ENCODE peak calls at places on chromosomes 13 and 19, in seven cellular contexts. One of them, this sample, is unnamed.

GRCh38 chr19:1265611-1266115 is 3.5 kb upstream of the CIRBP start:
- DNase-seq in PC-3: peak; percentile 52
- DNase-seq in A549: peak; percentile 67
- DNase-seq in sigmoid colon: peak; percentile 92
- DNase-seq in heart right ventricle: peak; percentile 63
- DNase-seq in left lung: no peak
- DNase-seq in cardiac muscle cell: peak; percentile 64
- DNase-seq in this sample: peak; percentile 57

GRCh38 chr13:31749929-31750328 is 10.6 kb downstream of the RXFP2 start:
- DNase-seq in PC-3: peak; percentile 42
- DNase-seq in A549: no peak
- DNase-seq in sigmoid colon: no peak
- DNase-seq in heart right ventricle: no peak
- DNase-seq in left lung: no peak
- DNase-seq in cardiac muscle cell: peak; percentile 87
- DNase-seq in this sample: no peak

GRCh38 chr19:10290876-10291553 is 1.3 kb downstream of the ICAM5 start:
- DNase-seq in PC-3: peak; percentile 56
- DNase-seq in A549: peak; percentile 58
- DNase-seq in sigmoid colon: no peak
- DNase-seq in heart right ventricle: no peak
- DNase-seq in left lung: peak; percentile 84
- DNase-seq in cardiac muscle cell: peak; percentile 54
- DNase-seq in this sample: peak; percentile 86

GRCh38 chr19:35162471-35163326 is 8.2 kb downstream of the FXYD5 start:
- DNase-seq in PC-3: peak; percentile 87
- DNase-seq in A549: no peak
- DNase-seq in sigmoid colon: peak; percentile 27
- DNase-seq in heart right ventricle: no peak
- DNase-seq in left lung: no peak
- DNase-seq in cardiac muscle cell: no peak
- DNase-seq in this sample: no peak

GRCh38 chr13:84366484-84366883 is 484.2 kb upstream of the SLITRK1 start:
- DNase-seq in PC-3: no peak
- DNase-seq in A549: no peak
- DNase-seq in sigmoid colon: no peak
- DNase-seq in heart right ventricle: no peak
- DNase-seq in left lung: no peak
- DNase-seq in cardiac muscle cell: peak; percentile 1
- DNase-seq in this sample: no peak

GRCh38 chr13:60887711-60888110 is 490.7 kb downstream of the TDRD3 start:
- DNase-seq in PC-3: no peak
- DNase-seq in A549: no peak
- DNase-seq in sigmoid colon: no peak
- DNase-seq in heart right ventricle: no peak
- DNase-seq in left lung: no peak
- DNase-seq in cardiac muscle cell: no peak
- DNase-seq in this sample: no peak

GRCh38 chr13:31200636-31200970 is 828 bp downstream of the B3GLCT start:
- DNase-seq in PC-3: peak; percentile 31
- DNase-seq in A549: peak; percentile 36
- DNase-seq in sigmoid colon: peak; percentile 72
- DNase-seq in heart right ventricle: peak; percentile 44
- DNase-seq in left lung: peak; percentile 61
- DNase-seq in cardiac muscle cell: no peak
- DNase-seq in this sample: peak; percentile 74

GRCh38 chr13:28429685-28430290 is 65.1 kb downstream of the FLT1 start:
- DNase-seq in PC-3: no peak
- DNase-seq in A549: no peak
- DNase-seq in sigmoid colon: no peak
- DNase-seq in heart right ventricle: no peak
- DNase-seq in left lung: no peak
- DNase-seq in cardiac muscle cell: peak; percentile 33
- DNase-seq in this sample: peak; percentile 18

GRCh38 chr19:46126086-46126485 is 1.6 kb upstream of the IGFL3 start:
- DNase-seq in PC-3: no peak
- DNase-seq in A549: no peak
- DNase-seq in sigmoid colon: no peak
- DNase-seq in heart right ventricle: no peak
- DNase-seq in left lung: no peak
- DNase-seq in cardiac muscle cell: no peak
- DNase-seq in this sample: no peak

GRCh38 chr13:32824671-32825070 is 191.6 kb upstream of the KL start:
- DNase-seq in PC-3: peak; percentile 95
- DNase-seq in A549: peak; percentile 78
- DNase-seq in sigmoid colon: peak; percentile 72
- DNase-seq in heart right ventricle: no peak
- DNase-seq in left lung: no peak
- DNase-seq in cardiac muscle cell: peak; percentile 87
- DNase-seq in this sample: no peak

GRCh38 chr19:21466627-21467026 is 38.8 kb upstream of the ZNF429 start:
- DNase-seq in PC-3: no peak
- DNase-seq in A549: no peak
- DNase-seq in sigmoid colon: no peak
- DNase-seq in heart right ventricle: no peak
- DNase-seq in left lung: no peak
- DNase-seq in cardiac muscle cell: no peak
- DNase-seq in this sample: no peak

GRCh38 chr19:3575260-3575741 is 2.6 kb downstream of the HMG20B start:
- DNase-seq in PC-3: no peak
- DNase-seq in A549: peak; percentile 83
- DNase-seq in sigmoid colon: no peak
- DNase-seq in heart right ventricle: no peak
- DNase-seq in left lung: no peak
- DNase-seq in cardiac muscle cell: no peak
- DNase-seq in this sample: no peak

DNA sequence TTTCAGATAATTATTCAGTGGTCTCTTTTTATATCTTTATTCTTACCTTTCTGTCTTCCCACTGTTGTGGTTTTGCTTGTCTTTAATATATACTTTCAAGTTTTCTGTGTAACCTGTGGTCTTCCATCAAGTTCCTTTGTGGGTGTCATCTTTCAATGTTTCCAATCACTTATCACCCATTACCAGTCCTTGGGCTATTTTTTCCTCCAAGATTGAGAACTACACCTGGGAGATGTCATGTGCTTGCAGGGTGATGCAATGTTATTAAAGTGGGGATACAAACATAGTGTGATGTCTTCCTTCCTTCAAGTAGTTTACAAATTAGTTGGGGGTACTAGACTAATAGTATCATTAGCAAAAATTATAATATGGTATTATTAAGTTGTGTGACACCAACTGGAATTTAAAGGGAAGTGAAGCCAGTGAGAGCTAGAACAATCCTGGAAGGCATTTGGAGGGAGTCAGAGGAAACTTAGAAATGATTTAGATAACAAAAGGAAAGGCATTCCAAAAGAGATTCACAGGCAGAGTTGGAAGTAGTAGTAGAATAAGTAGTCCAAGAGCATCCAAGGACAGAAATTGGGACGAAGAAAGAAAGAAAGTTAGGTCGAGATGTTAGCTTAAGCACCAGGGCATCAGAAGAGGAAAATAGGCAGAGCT is 3.4 kb downstream of the FNDC3A start:
- DNase-seq in PC-3: no peak
- DNase-seq in A549: no peak
- DNase-seq in sigmoid colon: no peak
- DNase-seq in heart right ventricle: no peak
- DNase-seq in left lung: no peak
- DNase-seq in cardiac muscle cell: peak; percentile 44
- DNase-seq in this sample: no peak
- H3K4me1 ChIP-seq in PC-3: peaks cover 30% of the 10 kb centered on the region
- H3K4me1 ChIP-seq in A549: peaks cover 30% of the 10 kb centered on the region
- H3K4me1 ChIP-seq in sigmoid colon: no peaks in the 10 kb centered on the region
- H3K4me1 ChIP-seq in heart right ventricle: peaks cover 45% of the 10 kb centered on the region
- H3K4me1 ChIP-seq in left lung: peaks cover 64% of the 10 kb centered on the region
- H3K4me1 ChIP-seq in cardiac muscle cell: peaks cover 21% of the 10 kb centered on the region
- H3K4me1 ChIP-seq in this sample: peaks cover 13% of the 10 kb centered on the region

DNA sequence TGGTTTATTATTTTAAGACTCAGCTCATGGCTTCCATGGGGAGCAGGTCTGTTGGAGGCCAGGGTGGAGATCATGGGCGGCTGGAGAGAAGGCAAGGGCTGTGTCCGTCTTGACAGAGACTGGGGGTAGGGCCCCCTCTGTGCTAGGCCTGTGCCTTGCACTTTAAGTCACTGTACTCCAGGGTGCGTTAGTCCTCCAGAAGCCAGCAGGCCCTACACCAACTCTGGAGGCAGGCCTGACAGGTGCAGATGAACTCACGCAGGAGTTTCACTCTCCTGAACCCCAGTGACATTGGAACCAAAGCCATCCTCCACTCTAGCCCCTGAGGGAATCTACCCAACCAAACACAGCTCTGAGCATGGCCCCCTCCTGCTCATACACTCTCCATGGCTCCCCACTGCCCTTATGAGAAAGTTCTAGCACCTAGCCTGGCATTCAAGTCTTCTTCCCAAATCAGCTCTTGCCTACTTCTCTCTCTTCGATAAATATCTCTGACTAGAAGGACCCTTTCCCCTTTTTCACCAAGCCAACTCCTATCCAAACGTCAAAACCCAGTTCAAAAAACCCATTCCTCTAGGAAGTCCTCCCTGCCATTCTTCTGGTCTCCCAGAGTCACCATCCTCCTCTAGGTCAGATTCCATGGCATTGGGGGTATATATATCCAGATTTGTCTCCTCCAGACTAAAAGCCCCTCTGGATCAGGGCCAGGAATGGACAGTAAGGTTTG is 15.1 kb downstream of the MEF2B start:
- DNase-seq in PC-3: no peak
- DNase-seq in A549: no peak
- DNase-seq in sigmoid colon: no peak
- DNase-seq in heart right ventricle: no peak
- DNase-seq in left lung: no peak
- DNase-seq in cardiac muscle cell: no peak
- DNase-seq in this sample: no peak
- TF ChIP-seq CTCF in PC-3: no peak
- TF ChIP-seq CTCF in A549: no peak
- TF ChIP-seq CTCF in sigmoid colon: no peak
- TF ChIP-seq CTCF in heart right ventricle: no peak
- TF ChIP-seq CTCF in left lung: no peak
- TF ChIP-seq CTCF in cardiac muscle cell: no peak
- TF ChIP-seq CTCF in this sample: no peak

GRCh38 chr13:97246596-97246995 is 24.5 kb downstream of the MBNL2 start:
- DNase-seq in PC-3: no peak
- DNase-seq in A549: no peak
- DNase-seq in sigmoid colon: no peak
- DNase-seq in heart right ventricle: no peak
- DNase-seq in left lung: no peak
- DNase-seq in cardiac muscle cell: no peak
- DNase-seq in this sample: no peak

GRCh38 chr13:97242755-97243497 is 20.8 kb downstream of the MBNL2 start:
- DNase-seq in PC-3: no peak
- DNase-seq in A549: no peak
- DNase-seq in sigmoid colon: no peak
- DNase-seq in heart right ventricle: no peak
- DNase-seq in left lung: no peak
- DNase-seq in cardiac muscle cell: no peak
- DNase-seq in this sample: no peak

GRCh38 chr13:97248243-97248642 is 26.1 kb downstream of the MBNL2 start:
- DNase-seq in PC-3: no peak
- DNase-seq in A549: no peak
- DNase-seq in sigmoid colon: no peak
- DNase-seq in heart right ventricle: no peak
- DNase-seq in left lung: no peak
- DNase-seq in cardiac muscle cell: no peak
- DNase-seq in this sample: no peak

GRCh38 chr13:97243915-97244820 is 22.0 kb downstream of the MBNL2 start:
- DNase-seq in PC-3: no peak
- DNase-seq in A549: no peak
- DNase-seq in sigmoid colon: no peak
- DNase-seq in heart right ventricle: no peak
- DNase-seq in left lung: no peak
- DNase-seq in cardiac muscle cell: no peak
- DNase-seq in this sample: no peak

DNA sequence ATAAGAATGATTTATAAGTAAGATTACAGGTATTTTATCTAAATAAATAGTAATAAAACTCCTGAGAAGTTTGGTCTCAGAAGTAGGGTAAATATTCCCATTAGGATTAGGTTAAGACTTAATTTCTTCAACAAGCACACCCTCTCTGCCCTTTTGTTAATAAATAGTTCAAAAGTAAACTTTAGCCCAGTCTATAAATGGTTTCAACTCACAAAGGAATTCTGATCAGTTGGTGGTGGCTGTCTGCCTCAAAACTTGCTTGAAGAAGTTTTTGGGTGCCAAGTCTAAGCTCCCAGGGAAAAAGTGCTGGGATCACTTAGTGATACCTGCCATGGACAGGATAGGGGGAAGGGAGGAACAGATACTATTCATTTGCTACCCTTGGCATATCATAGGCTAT is 22.9 kb downstream of the MBNL2 start:
- DNase-seq in PC-3: no peak
- DNase-seq in A549: no peak
- DNase-seq in sigmoid colon: no peak
- DNase-seq in heart right ventricle: no peak
- DNase-seq in left lung: no peak
- DNase-seq in cardiac muscle cell: no peak
- DNase-seq in this sample: no peak
- H3K4me1 ChIP-seq in PC-3: no peaks in the 10 kb centered on the region
- H3K4me1 ChIP-seq in A549: peaks cover 71% of the 10 kb centered on the region
- H3K4me1 ChIP-seq in sigmoid colon: no peaks in the 10 kb centered on the region
- H3K4me1 ChIP-seq in heart right ventricle: peaks cover 97% of the 10 kb centered on the region
- H3K4me1 ChIP-seq in left lung: peaks cover 70% of the 10 kb centered on the region
- H3K4me1 ChIP-seq in cardiac muscle cell: peaks cover 13% of the 10 kb centered on the region
- H3K4me1 ChIP-seq in this sample: peaks cover 18% of the 10 kb centered on the region

GRCh38 chr13:19345158-19345557 is 163.5 kb upstream of the TUBA3C start:
- DNase-seq in PC-3: no peak
- DNase-seq in A549: no peak
- DNase-seq in sigmoid colon: no peak
- DNase-seq in heart right ventricle: no peak
- DNase-seq in left lung: no peak
- DNase-seq in cardiac muscle cell: no peak
- DNase-seq in this sample: no peak

DNA sequence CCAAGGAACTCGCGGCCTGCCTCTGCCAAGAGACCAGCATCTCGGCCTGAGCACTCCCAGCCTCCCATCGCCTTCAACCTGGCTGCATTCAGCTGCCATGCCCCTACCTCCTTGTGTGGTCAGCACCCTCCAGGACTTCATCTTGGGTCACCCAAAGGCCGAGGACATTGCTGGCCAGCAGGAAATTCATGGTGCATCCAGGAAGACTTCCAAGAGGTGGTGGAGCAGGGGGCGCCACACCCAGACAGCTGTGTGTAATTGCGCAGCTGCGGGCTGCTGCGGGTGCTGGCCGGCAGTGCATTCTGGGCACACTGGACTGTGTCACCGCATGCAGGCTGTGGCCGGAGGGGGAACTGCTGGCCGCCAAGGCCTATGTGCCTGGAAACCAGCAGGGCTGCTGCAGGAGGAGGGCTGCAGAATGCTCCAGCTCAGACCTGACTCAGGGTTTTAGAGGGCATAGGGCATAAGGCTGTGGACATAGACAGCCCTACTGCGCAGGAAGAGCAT is 164.3 kb upstream of the TUBA3C start:
- DNase-seq in PC-3: no peak
- DNase-seq in A549: peak; percentile 1
- DNase-seq in sigmoid colon: no peak
- DNase-seq in heart right ventricle: no peak
- DNase-seq in left lung: no peak
- DNase-seq in cardiac muscle cell: no peak
- DNase-seq in this sample: no peak
- TF ChIP-seq CTCF in PC-3: no peak
- TF ChIP-seq CTCF in A549: no peak
- TF ChIP-seq CTCF in sigmoid colon: no peak
- TF ChIP-seq CTCF in heart right ventricle: no peak
- TF ChIP-seq CTCF in left lung: no peak
- TF ChIP-seq CTCF in cardiac muscle cell: no peak
- TF ChIP-seq CTCF in this sample: no peak

GRCh38 chr19:17125052-17125727 is 49.6 kb downstream of the MYO9B start:
- DNase-seq in PC-3: no peak
- DNase-seq in A549: no peak
- DNase-seq in sigmoid colon: no peak
- DNase-seq in heart right ventricle: no peak
- DNase-seq in left lung: no peak
- DNase-seq in cardiac muscle cell: peak; percentile 62
- DNase-seq in this sample: no peak
- H3K4me1 ChIP-seq in PC-3: no peaks in the 10 kb centered on the region
- H3K4me1 ChIP-seq in A549: peaks cover 8% of the 10 kb centered on the region
- H3K4me1 ChIP-seq in sigmoid colon: no peaks in the 10 kb centered on the region
- H3K4me1 ChIP-seq in heart right ventricle: peaks cover 49% of the 10 kb centered on the region
- H3K4me1 ChIP-seq in left lung: peaks cover 60% of the 10 kb centered on the region
- H3K4me1 ChIP-seq in cardiac muscle cell: peaks cover 8% of the 10 kb centered on the region
- H3K4me1 ChIP-seq in this sample: peaks cover 2% of the 10 kb centered on the region